ENCODE peak calls at places on chromosomes 13 and 19, in seven cellular contexts. U is neuronal stem cell, T is mesendoderm, W is IMR-90, B is H9, Q is trophoblast cell, E is H1. V is an unnamed sample.

GRCh38 chr13:30832845-30833332 is 73.2 kb upstream of the MEDAG start:
- DNase-seq in U (no peak), T (peak), W (no peak), B (peak), Q (no peak), E (peak), V (peak)

GRCh38 chr19:32818536-32818935 is 51.0 kb downstream of the SLC7A9 start:
- DNase-seq in U (no peak), T (no peak), W (no peak), B (no peak), Q (no peak), E (no peak), V (no peak)

GRCh38 chr19:48965806-48966540 is 864 bp downstream of the FTL start:
- DNase-seq in U (peak), T (peak), W (peak), B (peak), Q (peak), E (no peak), V (peak)

GRCh38 chr19:42295831-42296525 is 6.0 kb upstream of the PRR19 start:
- DNase-seq in U (peak), T (peak), W (peak), B (peak), Q (peak), E (peak), V (peak)

GRCh38 chr13:48505597-48506091 is 27.2 kb downstream of the RCBTB2 start:
- DNase-seq in U (no peak), T (peak), W (peak), B (no peak), Q (no peak), E (no peak), V (peak)

GRCh38 chr19:12885749-12886706 is 973 bp downstream of the KLF1 start:
- DNase-seq in U (no peak), T (peak), W (no peak), B (no peak), Q (no peak), E (no peak), V (no peak)

GRCh38 chr19:50835785-50836542 is 2.6 kb upstream of the KLK15 start:
- DNase-seq in U (peak), T (peak), W (peak), B (peak), Q (peak), E (no peak), V (peak)

GRCh38 chr19:52200044-52200443 is 10.2 kb downstream of the PPP2R1A start:
- DNase-seq in U (no peak), T (no peak), W (peak), B (no peak), Q (no peak), E (no peak), V (peak)

GRCh38 chr19:35966771-35967170 is 28.2 kb upstream of the SDHAF1 start:
- DNase-seq in U (no peak), T (no peak), W (no peak), B (no peak), Q (no peak), E (no peak), V (no peak)

GRCh38 chr13:76730220-76730619 is 156.0 kb downstream of the KCTD12 start:
- DNase-seq in U (no peak), T (no peak), W (no peak), B (no peak), Q (no peak), E (no peak), V (no peak)

GRCh38 chr13:76993021-76993420 is 1.1 kb downstream of the CLN5 start:
- DNase-seq in U (no peak), T (no peak), W (peak), B (no peak), Q (peak), E (no peak), V (peak)

GRCh38 chr13:103663996-103664395 is 597.8 kb upstream of the SLC10A2 start:
- DNase-seq in U (no peak), T (no peak), W (no peak), B (no peak), Q (no peak), E (no peak), V (no peak)

GRCh38 chr19:37706052-37706605 is 13.4 kb downstream of the ZNF607 start:
- DNase-seq in U (no peak), T (peak), W (no peak), B (no peak), Q (no peak), E (no peak), V (no peak)

GRCh38 chr13:112753868-112754267 is 64.0 kb downstream of the ATP11A start:
- DNase-seq in U (no peak), T (no peak), W (no peak), B (no peak), Q (no peak), E (no peak), V (no peak)

DNA sequence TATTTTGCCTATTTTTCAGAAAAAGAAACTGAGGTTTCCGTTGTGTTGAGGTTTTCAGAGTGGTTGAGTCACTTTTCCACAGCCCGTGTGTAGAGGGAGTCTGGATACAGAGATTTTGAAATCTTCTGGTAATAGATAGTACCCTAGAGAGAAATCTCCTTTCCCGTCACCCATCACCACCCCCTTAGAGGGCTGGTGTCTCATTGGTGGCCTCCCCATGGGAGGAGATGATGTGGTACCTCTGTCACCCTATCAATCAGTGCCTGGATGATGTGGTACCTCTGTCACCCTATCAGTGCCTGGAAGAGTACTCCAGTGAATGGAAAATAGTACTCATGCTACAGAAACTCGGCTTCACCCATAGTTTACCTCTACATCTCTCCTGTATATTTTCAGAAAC is 42.2 kb upstream of the SERP2 start:
- DNase-seq in U (no peak), T (no peak), W (no peak), B (no peak), Q (no peak), E (no peak), V (peak)
- H2BK120ac ChIP-seq in U (no peak), T (no peak), W (no peak), B (no peak), Q (no peak), E (no peak), V (no peak)

DNA sequence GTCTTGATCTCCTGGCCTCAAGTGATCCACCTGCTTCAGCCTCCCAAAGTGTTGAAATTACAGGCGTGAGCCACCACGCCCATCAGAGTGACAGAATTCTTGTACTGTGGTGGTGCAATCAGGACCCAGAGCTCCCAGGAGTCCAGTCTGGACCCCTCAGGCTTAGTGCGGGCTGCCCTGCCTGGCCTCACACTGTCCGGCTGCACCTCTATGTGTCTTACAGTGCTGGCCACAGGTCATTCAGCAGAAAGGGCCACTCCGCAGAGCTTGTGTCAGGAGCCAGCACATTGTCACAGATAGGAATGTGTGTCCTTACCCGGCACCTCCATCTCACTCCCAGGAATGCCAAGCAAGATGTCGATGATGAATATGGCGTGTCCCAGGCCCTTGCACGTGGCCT is 49.2 kb downstream of the SMARCA4 start:
- DNase-seq in U (no peak), T (no peak), W (no peak), B (no peak), Q (peak), E (no peak), V (no peak)
- H2BK120ac ChIP-seq in U (no peak), T (no peak), W (no peak), B (no peak), Q (no peak), E (no peak), V (no peak)

GRCh38 chr19:30120860-30121484 is 178.9 kb downstream of the URI1 start:
- DNase-seq in U (no peak), T (no peak), W (no peak), B (no peak), Q (no peak), E (no peak), V (no peak)
- H2BK120ac ChIP-seq in U (no peak), T (no peak), W (no peak), B (no peak), Q (no peak), E (no peak), V (no peak)

GRCh38 chr13:113846639-113847318 is 17.1 kb downstream of the GAS6 start:
- DNase-seq in U (no peak), T (no peak), W (no peak), B (peak), Q (no peak), E (no peak), V (no peak)

GRCh38 chr13:113849546-113849945 is 14.3 kb downstream of the GAS6 start:
- DNase-seq in U (no peak), T (no peak), W (no peak), B (no peak), Q (no peak), E (no peak), V (no peak)

GRCh38 chr13:113848431-113849260 is 15.2 kb downstream of the GAS6 start:
- DNase-seq in U (no peak), T (peak), W (no peak), B (peak), Q (no peak), E (no peak), V (no peak)

GRCh38 chr13:113845723-113846638 is 17.9 kb downstream of the GAS6 start:
- DNase-seq in U (no peak), T (no peak), W (no peak), B (no peak), Q (no peak), E (no peak), V (no peak)

DNA sequence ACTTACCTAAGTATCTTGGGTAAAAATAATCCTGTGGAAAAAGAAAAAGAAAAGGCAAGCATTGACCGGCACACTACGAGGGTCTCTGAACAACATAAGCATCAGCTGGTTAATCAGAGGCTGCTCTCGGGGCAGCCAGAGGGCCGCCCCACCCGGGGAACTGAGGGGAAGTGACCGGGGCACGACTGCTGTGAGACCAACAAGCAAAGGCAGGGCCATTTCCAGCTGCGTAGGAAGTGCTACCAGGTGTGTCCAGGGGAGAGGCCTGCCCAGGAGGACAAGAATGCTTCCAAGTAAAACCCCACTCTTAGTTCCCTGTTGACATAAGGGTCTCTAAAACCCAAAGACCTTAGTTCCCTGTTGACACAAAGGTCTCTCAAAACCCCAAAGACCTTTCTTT is 15.9 kb downstream of the GAS6 start:
- DNase-seq in U (no peak), T (no peak), W (no peak), B (peak), Q (no peak), E (no peak), V (no peak)
- H2BK120ac ChIP-seq in U (no peak), T (no peak), W (peak), B (no peak), Q (no peak), E (no peak), V (no peak)

GRCh38 chr13:58655086-58655485 is 1023.5 kb downstream of the PCDH17 start:
- DNase-seq in U (no peak), T (no peak), W (no peak), B (no peak), Q (no peak), E (no peak), V (no peak)
- H2BK120ac ChIP-seq in U (no peak), T (no peak), W (no peak), B (no peak), Q (no peak), E (no peak), V (no peak)

GRCh38 chr13:32582281-32582680 is 4.0 kb upstream of the PDS5B start:
- DNase-seq in U (no peak), T (no peak), W (no peak), B (no peak), Q (no peak), E (no peak), V (no peak)

GRCh38 chr13:32577032-32577431 is 9.2 kb upstream of the PDS5B start:
- DNase-seq in U (no peak), T (no peak), W (no peak), B (no peak), Q (no peak), E (no peak), V (no peak)

GRCh38 chr13:32585625-32586021 is 629 bp upstream of the PDS5B start:
- DNase-seq in U (peak), T (peak), W (no peak), B (peak), Q (peak), E (no peak), V (no peak)

GRCh38 chr13:32582991-32583390 is 3.3 kb upstream of the PDS5B start:
- DNase-seq in U (no peak), T (no peak), W (no peak), B (no peak), Q (peak), E (no peak), V (no peak)

GRCh38 chr13:32581177-32581786 is 5.0 kb upstream of the PDS5B start:
- DNase-seq in U (no peak), T (no peak), W (peak), B (no peak), Q (no peak), E (no peak), V (peak)
- H2BK120ac ChIP-seq in U (no peak), T (no peak), W (no peak), B (no peak), Q (no peak), E (no peak), V (no peak)

DNA sequence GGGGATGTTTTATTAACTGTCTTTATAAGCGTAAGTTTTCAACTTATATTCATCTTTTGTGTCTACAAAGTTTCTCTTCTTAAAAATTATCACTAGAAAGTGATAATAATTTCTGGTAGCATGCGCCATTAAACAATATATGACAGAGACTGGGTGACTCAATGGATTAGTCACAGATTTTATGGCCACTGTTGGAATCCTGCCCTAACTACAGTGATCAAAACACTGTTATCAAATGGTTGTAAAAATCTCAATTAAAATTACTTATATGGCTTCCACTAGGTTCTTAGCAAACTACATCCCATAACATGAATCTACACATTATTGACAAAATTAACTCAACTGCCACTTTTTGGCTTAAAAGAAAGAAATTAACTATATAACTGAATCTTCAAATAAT is 350.0 kb downstream of the DACH1 start:
- DNase-seq in U (no peak), T (no peak), W (no peak), B (no peak), Q (no peak), E (no peak), V (peak)
- H2BK120ac ChIP-seq in U (no peak), T (no peak), W (no peak), B (no peak), Q (no peak), E (no peak), V (no peak)

GRCh38 chr19:23785982-23786381 is 27.3 kb upstream of the ZNF681 start:
- DNase-seq in U (no peak), T (no peak), W (no peak), B (no peak), Q (no peak), E (no peak), V (no peak)
- H2BK120ac ChIP-seq in U (no peak), T (no peak), W (no peak), B (no peak), Q (no peak), E (no peak), V (no peak)

DNA sequence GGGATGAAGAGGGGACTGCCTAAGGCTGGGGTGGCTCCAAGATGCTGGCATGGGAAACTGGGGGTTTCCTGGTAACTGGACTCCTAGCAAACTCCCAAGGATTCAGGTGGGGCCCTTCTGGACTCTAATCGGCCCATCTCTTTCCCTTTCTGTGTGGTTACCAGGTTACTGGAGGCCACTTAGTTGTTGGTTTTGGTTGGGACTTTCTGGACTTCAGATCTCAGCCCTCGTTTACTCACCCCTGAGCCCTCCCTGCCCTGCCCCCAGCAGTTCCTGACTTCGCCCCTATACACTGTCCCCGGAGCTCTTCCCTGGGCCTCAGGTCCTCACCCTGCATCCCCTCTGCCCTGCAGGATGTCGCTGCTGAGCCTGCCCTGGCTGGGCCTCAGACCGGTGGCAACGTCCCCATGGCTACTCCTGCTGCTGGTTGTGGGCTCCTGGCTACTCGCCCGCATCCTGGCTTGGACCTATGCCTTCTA is 328 bp downstream of the CYP4F12 start:
- DNase-seq in U (no peak), T (no peak), W (no peak), B (no peak), Q (no peak), E (no peak), V (no peak)
- H2BK120ac ChIP-seq in U (no peak), T (no peak), W (no peak), B (no peak), Q (no peak), E (no peak), V (no peak)

DNA sequence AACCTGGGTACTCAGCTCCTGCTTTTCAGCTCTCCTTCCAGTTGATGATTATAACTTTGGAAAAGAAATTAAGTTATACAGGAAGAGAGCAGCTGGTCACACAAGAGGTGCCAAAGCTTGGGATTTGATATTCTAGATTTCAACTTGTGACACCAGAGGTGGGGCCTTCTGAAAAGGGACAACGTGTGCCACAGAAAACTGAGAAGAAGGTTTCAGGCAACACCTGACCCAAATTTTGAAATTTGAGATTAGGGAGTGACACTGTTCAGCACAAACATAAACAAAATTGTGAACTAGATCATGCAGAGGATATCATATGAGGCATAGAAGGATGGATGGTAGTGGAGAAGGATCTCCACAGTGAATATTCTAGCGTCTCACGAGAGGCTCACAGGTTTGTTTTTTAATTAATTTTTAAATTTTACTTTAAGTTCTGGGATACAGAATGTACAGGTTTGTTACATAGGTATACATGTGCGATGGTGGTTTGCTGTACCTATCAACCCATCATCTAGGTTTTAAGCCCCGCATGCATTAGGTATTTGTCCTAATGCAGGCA is 379.7 kb downstream of the ENOX1 start:
- DNase-seq in U (no peak), T (no peak), W (no peak), B (no peak), Q (no peak), E (no peak), V (no peak)
- H2BK120ac ChIP-seq in U (no peak), T (no peak), W (no peak), B (no peak), Q (no peak), E (no peak), V (no peak)